ENCODE peak calls at places on chromosome 6, in five cellular contexts. S is tibial artery, F is kidney tubule cell, E is NCI-H446 treated with DMSO at 0.1 percent for 48 hours, H is psoas muscle. W is an unnamed sample.

GRCh38 chr6:37324131-37325033 is 29.4 kb upstream of the RNF8 start:
- DNase-seq in H (no peak), F (peak), S (no peak), E (peak), W (no peak)

GRCh38 chr6:15359335-15359862 is 113.5 kb downstream of the JARID2 start:
- DNase-seq in S (no peak), H (no peak), E (no peak), F (no peak), W (no peak)

GRCh38 chr6:137236581-137237355 is 17.6 kb upstream of the IFNGR1 start:
- DNase-seq in H (no peak), F (peak), S (no peak), E (no peak), W (no peak)

GRCh38 chr6:7541175-7542064 is at the start of gene DSP:
- DNase-seq in F (peak), E (no peak), S (no peak), H (peak), W (no peak)

GRCh38 chr6:168527451-168528210 is 86.6 kb downstream of the SMOC2 start:
- DNase-seq in E (no peak), F (no peak), S (no peak), H (no peak), W (no peak)

GRCh38 chr6:71205336-71205956 is 83.2 kb upstream of the OGFRL1 start:
- DNase-seq in E (no peak), F (peak), H (no peak), S (no peak), W (no peak)

GRCh38 chr6:92371809-92372208 is 1047.5 kb downstream of the EPHA7 start:
- DNase-seq in S (no peak), F (no peak), H (no peak), E (no peak), W (no peak)

GRCh38 chr6:105135056-105135455 is 44.8 kb downstream of the POPDC3 start:
- DNase-seq in E (no peak), F (no peak), H (no peak), S (no peak), W (no peak)

GRCh38 chr6:105324386-105325000 is 78.4 kb downstream of the PREP start:
- DNase-seq in F (peak), S (no peak), H (no peak), E (no peak), W (no peak)

GRCh38 chr6:31541059-31541657 is 645 bp downstream of the DDX39B start:
- DNase-seq in H (no peak), S (peak), F (peak), E (no peak), W (peak)

GRCh38 chr6:136411028-136411329 is 121.3 kb upstream of the BCLAF1 start:
- DNase-seq in F (no peak), H (no peak), S (no peak), E (no peak), W (no peak)

GRCh38 chr6:161085246-161085645 is 93.7 kb downstream of the MAP3K4 start:
- DNase-seq in S (no peak), H (no peak), E (no peak), F (no peak), W (no peak)

GRCh38 chr6:35602133-35602946 is 86.4 kb downstream of the FKBP5 start:
- DNase-seq in H (no peak), S (no peak), F (no peak), E (no peak), W (no peak)

GRCh38 chr6:87155272-87155919 is at the start of gene ZNF292:
- DNase-seq in S (peak), E (peak), H (peak), F (peak), W (peak)

GRCh38 chr6:92024071-92024470 is 1395.3 kb downstream of the EPHA7 start:
- DNase-seq in S (no peak), F (no peak), H (no peak), E (no peak), W (no peak)

GRCh38 chr6:96841241-96841824 is 4.1 kb upstream of the GPR63 start:
- DNase-seq in F (no peak), S (no peak), E (no peak), H (no peak), W (no peak)

W was measured in T-helper 9 cell.